ENCODE peak calls at places on chromosomes 13 and 19, in seven cellular contexts. I is M059J; K is left ventricle myocardium inferior; U is GM12865; X is GM23248; R is immature natural killer cell; G is stimulated activated CD4-positive, alpha-beta T cell treated with anti-CD3 and anti-CD28 coated beads, Interleukin-4, amount 100 ng/mL, for 24 hours. Q is an unnamed sample.
A peak's percentile ranks its signal among the peaks of the same experiment; 100 is the strongest.

GRCh38 chr13:94308808-94309207 is 170.7 kb downstream of the DCT start:
- DNase-seq in I (no peak), K (no peak), U (no peak), X (no peak), R (no peak), G (no peak), Q (no peak)

GRCh38 chr19:31054430-31054829 is 294.8 kb downstream of the TSHZ3 start:
- DNase-seq in I (peak; percentile 33), K (peak; percentile 28), U (no peak), X (peak; percentile 74), R (peak; percentile 32), G (peak; percentile 41), Q (no peak)

GRCh38 chr13:95954266-95954665 is 98.9 kb downstream of the UGGT2 start:
- DNase-seq in I (no peak), K (no peak), U (no peak), X (no peak), R (no peak), G (no peak), Q (no peak)

GRCh38 chr19:29528350-29528945 is 2.7 kb downstream of the VSTM2B start:
- DNase-seq in I (peak; percentile 27), K (peak; percentile 51), U (peak; percentile 82), X (peak; percentile 85), R (peak; percentile 51), G (peak; percentile 66), Q (no peak)

GRCh38 chr13:79382545-79383275 is 23.3 kb downstream of the RBM26 start:
- DNase-seq in I (no peak), K (no peak), U (peak; percentile 70), X (no peak), R (peak; percentile 23), G (no peak), Q (no peak)

GRCh38 chr19:46471778-46472543 is 598 bp upstream of the PNMA8A start:
- DNase-seq in I (no peak), K (no peak), U (no peak), X (no peak), R (no peak), G (no peak), Q (no peak)

GRCh38 chr13:95100525-95101121 is 200.6 kb downstream of the ABCC4 start:
- DNase-seq in I (peak; percentile 97), K (no peak), U (peak; percentile 17), X (peak; percentile 63), R (no peak), G (no peak), Q (no peak)

GRCh38 chr13:48318014-48318713 is 14.6 kb downstream of the RB1 start:
- DNase-seq in I (no peak), K (peak; percentile 28), U (no peak), X (no peak), R (no peak), G (no peak), Q (no peak)

GRCh38 chr19:58450836-58451357 is 525 bp upstream of the ZNF324B start:
- DNase-seq in I (peak; percentile 44), K (no peak), U (no peak), X (peak; percentile 17), R (no peak), G (no peak), Q (no peak)

GRCh38 chr13:22929391-22930126 is 251.2 kb upstream of the SGCG start:
- DNase-seq in I (no peak), K (no peak), U (no peak), X (no peak), R (no peak), G (no peak), Q (no peak)

GRCh38 chr13:43316997-43317396 is 293.6 kb downstream of the DNAJC15 start:
- DNase-seq in I (peak; percentile 59), K (no peak), U (peak; percentile 42), X (peak; percentile 78), R (no peak), G (no peak), Q (peak; percentile 19)

GRCh38 chr13:113545931-113546516 is 38.5 kb upstream of the TFDP1 start:
- DNase-seq in I (no peak), K (no peak), U (no peak), X (no peak), R (no peak), G (no peak), Q (no peak)

GRCh38 chr19:42282036-42282762 is 13.1 kb downstream of the CIC start:
- DNase-seq in I (peak; percentile 44), K (no peak), U (no peak), X (peak; percentile 74), R (no peak), G (no peak), Q (peak; percentile 51)

GRCh38 chr19:47422417-47423163 is 3.3 kb upstream of the MEIS3 start:
- DNase-seq in I (no peak), K (no peak), U (no peak), X (no peak), R (no peak), G (no peak), Q (no peak)

GRCh38 chr13:109654341-109655205 is 131.8 kb downstream of the IRS2 start:
- DNase-seq in I (no peak), K (no peak), U (no peak), X (no peak), R (peak; percentile 20), G (no peak), Q (no peak)

GRCh38 chr19:17755977-17756670 is 4.8 kb downstream of the FCHO1 start:
- DNase-seq in I (peak; percentile 38), K (no peak), U (peak; percentile 93), X (no peak), R (no peak), G (peak; percentile 25), Q (no peak)

GRCh38 chr19:55248166-55248675 is 10.6 kb downstream of the PPP6R1 start:
- DNase-seq in I (no peak), K (no peak), U (no peak), X (no peak), R (no peak), G (no peak), Q (no peak)

GRCh38 chr13:80962855-80963254 is 621.9 kb upstream of the SPRY2 start:
- DNase-seq in I (no peak), K (no peak), U (no peak), X (no peak), R (no peak), G (no peak), Q (no peak)

GRCh38 chr19:4327252-4327876 is 11.3 kb downstream of the STAP2 start:
- DNase-seq in I (peak; percentile 72), K (peak; percentile 75), U (peak; percentile 57), X (peak; percentile 73), R (peak; percentile 51), G (peak; percentile 65), Q (peak; percentile 88)

GRCh38 chr13:48194392-48194754 is 38.6 kb upstream of the ITM2B start:
- DNase-seq in I (no peak), K (no peak), U (peak; percentile 34), X (peak; percentile 53), R (no peak), G (no peak), Q (no peak)

GRCh38 chr19:15417699-15418098 is 1.1 kb downstream of the AKAP8L start:
- DNase-seq in I (peak; percentile 39), K (no peak), U (no peak), X (peak; percentile 46), R (no peak), G (no peak), Q (no peak)

GRCh38 chr19:15810335-15810734 is 5.1 kb downstream of the OR10H1 start:
- DNase-seq in I (peak; percentile 75), K (no peak), U (peak; percentile 20), X (peak; percentile 22), R (no peak), G (no peak), Q (peak; percentile 17)

GRCh38 chr13:51841732-51842131 is 3.2 kb downstream of the TMEM272 start:
- DNase-seq in I (no peak), K (no peak), U (no peak), X (no peak), R (no peak), G (no peak), Q (no peak)

GRCh38 chr19:532578-533484 is 1.3 kb downstream of the CDC34 start:
- DNase-seq in I (peak; percentile 77), K (peak; percentile 86), U (peak; percentile 62), X (peak; percentile 83), R (peak; percentile 44), G (peak; percentile 43), Q (peak; percentile 81)

GRCh38 chr19:58350871-58351557 is 2.3 kb downstream of the A1BG start:
- DNase-seq in I (no peak), K (no peak), U (no peak), X (no peak), R (no peak), G (no peak), Q (no peak)

GRCh38 chr19:9456018-9456689 is 20.8 kb upstream of the ZNF266 start:
- DNase-seq in I (peak; percentile 12), K (no peak), U (no peak), X (no peak), R (no peak), G (no peak), Q (no peak)

GRCh38 chr13:96935971-96936370 is 58.3 kb downstream of the OXGR1 start:
- DNase-seq in I (no peak), K (no peak), U (no peak), X (no peak), R (no peak), G (no peak), Q (no peak)

GRCh38 chr13:73877399-73877798 is 256.8 kb downstream of the KLF12 start:
- DNase-seq in I (no peak), K (no peak), U (no peak), X (peak; percentile 10), R (no peak), G (no peak), Q (no peak)

GRCh38 chr19:4043966-4044365 is 22.7 kb downstream of the ZBTB7A start:
- DNase-seq in I (no peak), K (no peak), U (no peak), X (no peak), R (no peak), G (no peak), Q (no peak)

GRCh38 chr19:35959040-35959967 is 23.1 kb downstream of the LRFN3 start:
- DNase-seq in I (no peak), K (peak; percentile 51), U (no peak), X (peak; percentile 68), R (peak; percentile 74), G (peak; percentile 75), Q (no peak)

GRCh38 chr13:27625839-27626238 is 4.1 kb downstream of the POLR1D start:
- DNase-seq in I (no peak), K (no peak), U (no peak), X (no peak), R (no peak), G (no peak), Q (no peak)

GRCh38 chr19:12695090-12695489 is 1.3 kb downstream of the FBXW9 start:
- DNase-seq in I (no peak), K (no peak), U (no peak), X (no peak), R (no peak), G (no peak), Q (no peak)

GRCh38 chr13:112129557-112129956 is 62.6 kb downstream of the SOX1 start:
- DNase-seq in I (no peak), K (no peak), U (no peak), X (no peak), R (no peak), G (no peak), Q (no peak)

GRCh38 chr13:74795526-74795925 is 661.3 kb upstream of the KLF12 start:
- DNase-seq in I (no peak), K (no peak), U (no peak), X (no peak), R (no peak), G (no peak), Q (no peak)

GRCh38 chr13:45916036-45916435 is 64.5 kb upstream of the SIAH3 start:
- DNase-seq in I (no peak), K (no peak), U (no peak), X (no peak), R (no peak), G (no peak), Q (no peak)

GRCh38 chr13:108494991-108495661 is 134.3 kb upstream of the MYO16 start:
- DNase-seq in I (no peak), K (no peak), U (no peak), X (no peak), R (no peak), G (no peak), Q (no peak)